ENCODE peak calls at places on chromosomes 13 and 19, in five cellular contexts. J, C, D, S and F are unnamed samples.

GRCh38 chr19:45613926-45614725 is 12.1 kb upstream of the GPR4 start:
- DNase-seq in J (peak; percentile 41), C (peak; percentile 83), D (peak; percentile 65), S (no peak), F (no peak)

GRCh38 chr19:53308339-53308811 is 25.2 kb upstream of the ZNF845 start:
- DNase-seq in J (no peak), C (no peak), D (no peak), S (peak; percentile 67), F (peak; percentile 38)

GRCh38 chr13:49731766-49732165 is 40.5 kb upstream of the EBPL start:
- DNase-seq in J (no peak), C (no peak), D (peak; percentile 54), S (no peak), F (no peak)

GRCh38 chr19:11288349-11288748 is 7.6 kb upstream of the TSPAN16 start:
- DNase-seq in J (no peak), C (no peak), D (peak; percentile 22), S (no peak), F (peak; percentile 16)

GRCh38 chr13:99959538-99960230 is 11.9 kb downstream of the ZIC5 start:
- DNase-seq in J (no peak), C (no peak), D (no peak), S (peak; percentile 68), F (no peak)

GRCh38 chr13:98214008-98214643 is 37.1 kb upstream of the RNF113B start:
- DNase-seq in J (no peak), C (no peak), D (no peak), S (no peak), F (no peak)

GRCh38 chr13:99124046-99124400 is 76.6 kb upstream of the UBAC2 start:
- DNase-seq in J (no peak), C (no peak), D (no peak), S (no peak), F (peak; percentile 89)

GRCh38 chr13:19959141-19959830 is 759 bp downstream of the ZMYM2 start:
- DNase-seq in J (peak; percentile 52), C (peak; percentile 63), D (peak; percentile 37), S (peak; percentile 81), F (peak; percentile 82)

GRCh38 chr13:109836629-109837607 is 50.5 kb upstream of the IRS2 start:
- DNase-seq in J (no peak), C (peak; percentile 69), D (no peak), S (no peak), F (no peak)

GRCh38 chr13:34025746-34026145 is 207.8 kb downstream of the RFC3 start:
- DNase-seq in J (no peak), C (no peak), D (peak; percentile 80), S (no peak), F (no peak)

GRCh38 chr19:49801966-49802661 is 11.0 kb downstream of the FUZ start:
- DNase-seq in J (no peak), C (peak; percentile 79), D (peak; percentile 83), S (peak; percentile 84), F (peak; percentile 94)

GRCh38 chr19:46759817-46760333 is 13.6 kb upstream of the STRN4 start:
- DNase-seq in J (no peak), C (no peak), D (peak; percentile 100), S (no peak), F (no peak)